ENCODE peak calls at places on chromosomes 2 and 18, in six cellular contexts. E is SK-N-SH, O is AG10803, T is AG04450, Q is HCT116, D is K562. U is an unnamed sample.

GRCh38 chr2:20613342-20613916 is 37.5 kb downstream of the HS1BP3 start:
- DNase-seq in T (no peak), E (peak), O (no peak), D (no peak), Q (no peak), U (no peak)

GRCh38 chr2:121735520-121736074 is 1.1 kb downstream of the NIFK start:
- DNase-seq in E (peak), D (no peak), T (no peak), Q (no peak), O (no peak), U (no peak)

GRCh38 chr2:176092270-176093144 is at the start of gene HOXD13:
- DNase-seq in T (no peak), E (peak), Q (no peak), D (no peak), O (no peak), U (no peak)

GRCh38 chr2:118657451-118657850 is 190.0 kb downstream of the EN1 start:
- DNase-seq in D (no peak), O (peak), E (no peak), T (no peak), Q (no peak), U (no peak)

GRCh38 chr2:50773533-50773932 is 258.4 kb downstream of the NRXN1 start:
- DNase-seq in E (no peak), Q (no peak), T (no peak), O (no peak), D (no peak), U (no peak)

GRCh38 chr2:216328347-216328746 is 43.9 kb downstream of the MARCHF4 start:
- DNase-seq in D (no peak), O (no peak), T (no peak), E (no peak), Q (no peak), U (no peak)

GRCh38 chr2:168858146-168858545 is 32.1 kb downstream of the SPC25 start:
- DNase-seq in O (peak), E (no peak), T (no peak), D (no peak), Q (no peak), U (no peak)

GRCh38 chr2:38720613-38721241 is 30.4 kb downstream of the SRSF7 start:
- DNase-seq in T (peak), O (peak), Q (no peak), D (no peak), E (no peak), U (no peak)

GRCh38 chr2:234593636-234594035 is 96.8 kb upstream of the ARL4C start:
- DNase-seq in Q (no peak), D (no peak), O (peak), E (no peak), T (no peak), U (no peak)

GRCh38 chr2:240931319-240931949 is 25.3 kb downstream of the CROCC2 start:
- DNase-seq in Q (no peak), O (no peak), T (no peak), E (peak), D (no peak), U (no peak)

GRCh38 chr18:35371412-35372195 is 5.5 kb downstream of the ZNF396 start:
- DNase-seq in T (no peak), O (peak), Q (no peak), E (no peak), D (no peak), U (no peak)

GRCh38 chr2:218354850-218355443 is 1.7 kb upstream of the CATIP start:
- DNase-seq in D (no peak), Q (no peak), O (no peak), E (no peak), T (no peak), U (no peak)

GRCh38 chr2:105872830-105873229 is 128.1 kb downstream of the NCK2 start:
- DNase-seq in T (no peak), Q (no peak), O (no peak), D (no peak), E (no peak), U (no peak)

GRCh38 chr2:26396734-26397298 is 4.9 kb upstream of the DRC1 start:
- DNase-seq in T (no peak), O (no peak), E (no peak), Q (no peak), D (peak), U (no peak)

GRCh38 chr2:11753452-11753885 is 7.0 kb downstream of the LPIN1 start:
- DNase-seq in Q (no peak), O (no peak), D (peak), T (no peak), E (peak), U (peak)

GRCh38 chr2:23241106-23241505 is 143.9 kb upstream of the KLHL29 start:
- DNase-seq in T (no peak), Q (no peak), E (no peak), D (no peak), O (peak), U (no peak)

GRCh38 chr2:177909962-177910361 is 162.6 kb downstream of the PDE11A start:
- DNase-seq in Q (no peak), E (no peak), D (no peak), T (no peak), O (no peak), U (no peak)

GRCh38 chr2:9179572-9180201 is 26.9 kb upstream of the ASAP2 start:
- DNase-seq in Q (peak), O (peak), E (no peak), D (no peak), T (peak), U (no peak)

GRCh38 chr2:44836174-44836573 is 105.3 kb upstream of the SIX3 start:
- DNase-seq in T (no peak), E (no peak), D (no peak), O (no peak), Q (no peak), U (no peak)

GRCh38 chr2:237885171-237885930 is 25.9 kb downstream of the RAMP1 start:
- DNase-seq in D (no peak), T (no peak), E (peak), Q (no peak), O (no peak), U (no peak)

GRCh38 chr2:46747297-46747818 is 168.2 kb downstream of the MCFD2 start:
- DNase-seq in E (no peak), Q (no peak), T (no peak), O (peak), D (no peak), U (peak)

GRCh38 chr2:181320638-181321037 is 136.5 kb upstream of the ITGA4 start:
- DNase-seq in D (no peak), E (no peak), O (no peak), T (no peak), Q (no peak), U (no peak)

GRCh38 chr2:159042115-159042850 is 73.8 kb downstream of the TANC1 start:
- DNase-seq in T (no peak), E (no peak), O (no peak), D (no peak), Q (no peak), U (no peak)

GRCh38 chr18:23521907-23522306 is 18.6 kb downstream of the RMC1 start:
- DNase-seq in T (no peak), Q (no peak), O (no peak), D (no peak), E (no peak), U (no peak)

GRCh38 chr2:225602205-225602604 is 202.7 kb downstream of the NYAP2 start:
- DNase-seq in E (no peak), T (no peak), O (no peak), Q (no peak), D (peak), U (no peak)

GRCh38 chr2:61633250-61633649 is 95.1 kb upstream of the XPO1 start:
- DNase-seq in D (no peak), E (no peak), T (no peak), O (no peak), Q (no peak), U (no peak)
- TF ChIP-seq CTCF in D (no peak), E (peak), T (peak), O (peak), Q (no peak), U (no peak)

GRCh38 chr2:127657232-127657595 is 11.3 kb downstream of the GPR17 start:
- DNase-seq in O (no peak), E (no peak), Q (no peak), D (no peak), T (no peak), U (no peak)
- TF ChIP-seq CTCF in O (no peak), E (no peak), Q (no peak), D (no peak), T (no peak), U (no peak)

GRCh38 chr18:9739516-9739915 is 31.4 kb downstream of the RAB31 start:
- DNase-seq in O (no peak), T (no peak), Q (no peak), D (no peak), E (no peak), U (no peak)
- TF ChIP-seq CTCF in O (peak), T (no peak), Q (no peak), D (no peak), E (peak), U (no peak)

GRCh38 chr2:126527836-126528490 is 128.0 kb upstream of the GYPC start:
- DNase-seq in D (peak), O (peak), T (peak), Q (peak), E (peak), U (peak)
- TF ChIP-seq CTCF in D (peak), O (peak), T (peak), Q (peak), E (peak), U (peak)

DNA sequence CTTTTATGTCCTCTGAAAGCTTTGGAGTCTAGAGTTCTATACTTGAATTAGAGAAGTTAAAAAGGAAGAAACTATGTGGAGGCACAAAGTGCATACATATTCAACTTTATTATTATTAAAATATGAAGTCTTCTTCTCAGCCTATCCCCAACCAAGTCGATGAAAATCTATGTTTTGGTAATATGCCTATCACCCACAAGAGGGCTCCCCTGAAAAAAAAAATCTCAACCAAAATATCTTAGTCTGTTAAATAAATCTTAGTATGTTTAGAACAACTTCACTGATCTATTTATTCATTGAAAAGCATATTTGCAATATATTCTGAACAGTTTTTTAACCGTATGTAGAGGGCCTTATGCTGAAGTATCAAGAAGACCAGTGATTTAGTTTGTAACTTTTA is 804.5 kb downstream of the TDRD15 start:
- DNase-seq in Q (no peak), D (no peak), E (no peak), T (no peak), O (no peak), U (no peak)
- TF ChIP-seq CTCF in Q (no peak), D (no peak), E (no peak), T (peak), O (no peak), U (no peak)

GRCh38 chr2:43125090-43125998 is 101.1 kb downstream of the ZFP36L2 start:
- DNase-seq in D (no peak), T (no peak), E (no peak), O (no peak), Q (no peak), U (no peak)

GRCh38 chr2:43127941-43128561 is 98.4 kb downstream of the ZFP36L2 start:
- DNase-seq in E (no peak), Q (no peak), O (no peak), D (no peak), T (no peak), U (no peak)

GRCh38 chr2:43126817-43127207 is 99.6 kb downstream of the ZFP36L2 start:
- DNase-seq in E (no peak), O (no peak), Q (no peak), D (no peak), T (no peak), U (no peak)

GRCh38 chr2:43129254-43129653 is 97.2 kb downstream of the ZFP36L2 start:
- DNase-seq in O (no peak), D (no peak), Q (no peak), E (no peak), T (no peak), U (no peak)

GRCh38 chr2:43127208-43127940 is 99.0 kb downstream of the ZFP36L2 start:
- DNase-seq in Q (peak), D (peak), T (no peak), O (peak), E (peak), U (peak)
- TF ChIP-seq CTCF in Q (peak), D (peak), T (peak), O (peak), E (peak), U (peak)

GRCh38 chr2:205495819-205496218 is 186.5 kb upstream of the NRP2 start:
- DNase-seq in O (peak), T (no peak), Q (no peak), E (no peak), D (no peak), U (no peak)

GRCh38 chr2:205494856-205495255 is 187.4 kb upstream of the NRP2 start:
- DNase-seq in D (no peak), O (peak), T (peak), E (no peak), Q (no peak), U (no peak)

GRCh38 chr2:205496777-205497176 is 185.5 kb upstream of the NRP2 start:
- DNase-seq in D (no peak), T (peak), O (peak), E (no peak), Q (no peak), U (no peak)

GRCh38 chr2:205499006-205499405 is 183.3 kb upstream of the NRP2 start:
- DNase-seq in D (no peak), E (no peak), Q (no peak), O (no peak), T (no peak), U (no peak)

GRCh38 chr2:205496370-205496769 is 185.9 kb upstream of the NRP2 start:
- DNase-seq in Q (no peak), D (no peak), E (no peak), O (no peak), T (no peak), U (no peak)
- TF ChIP-seq CTCF in Q (no peak), D (no peak), E (no peak), O (peak), T (peak), U (no peak)

DNA sequence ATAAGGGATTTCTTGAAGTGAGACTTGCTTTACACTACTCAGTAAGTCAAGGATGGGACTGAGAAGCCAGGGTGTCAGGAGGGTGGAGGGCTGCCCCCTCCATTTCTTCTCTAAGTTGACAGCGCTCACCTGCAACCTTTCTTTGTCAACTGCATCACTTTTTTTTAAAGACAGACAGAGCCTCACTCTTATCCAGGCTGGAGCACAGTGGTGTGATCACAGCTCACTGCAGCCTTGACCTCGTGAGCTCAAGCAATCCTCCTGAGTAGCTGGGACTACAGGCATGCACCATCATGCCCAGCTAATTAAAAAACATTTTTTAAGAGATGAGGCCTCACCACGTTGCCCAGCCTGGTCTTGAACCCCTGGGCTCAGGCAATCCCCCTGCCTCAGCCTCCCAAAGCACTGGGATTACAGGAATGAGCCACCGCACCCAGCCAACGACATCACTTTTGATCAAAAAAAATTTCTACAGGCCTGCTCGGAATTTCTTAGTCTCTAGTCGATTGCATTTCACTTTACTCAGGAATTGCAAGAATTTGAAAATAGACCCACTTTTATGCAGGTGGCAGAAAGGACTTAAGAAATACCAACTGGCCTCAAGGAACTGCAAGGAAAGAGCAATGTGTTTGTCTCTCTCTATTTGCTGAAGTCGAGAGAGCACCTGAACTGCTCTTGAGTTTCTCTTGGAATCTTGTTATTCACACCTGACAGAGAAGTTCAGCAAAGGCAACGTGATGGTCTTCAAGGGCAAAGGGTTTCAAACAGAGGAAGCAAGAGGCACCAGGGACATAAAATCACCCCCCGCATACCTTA is 101.4 kb downstream of the MYOM1 start:
- DNase-seq in O (no peak), D (no peak), E (no peak), Q (no peak), T (no peak), U (no peak)
- TF ChIP-seq CTCF in O (no peak), D (no peak), E (no peak), Q (no peak), T (no peak), U (no peak)

GRCh38 chr2:29591600-29591999 is 329.8 kb downstream of the ALK start:
- DNase-seq in D (no peak), O (no peak), Q (no peak), T (no peak), E (no peak), U (no peak)
- TF ChIP-seq CTCF in D (no peak), O (no peak), Q (no peak), T (no peak), E (no peak), U (no peak)

U was measured in GM20000.